ENCODE peak calls at places on chromosomes 3 and 15, in four cellular contexts. One of them, this sample, is unnamed.

GRCh38 chr3:158765518-158766205 is 33.4 kb upstream of the RARRES1 start:
- DNase-seq in neuronal stem cell: no peak
- DNase-seq in MM.1S: no peak
- DNase-seq in GM23248: no peak
- DNase-seq in this sample: no peak

GRCh38 chr3:78857494-78858111 is 910.2 kb downstream of the ROBO1 start:
- DNase-seq in neuronal stem cell: no peak
- DNase-seq in MM.1S: no peak
- DNase-seq in GM23248: no peak
- DNase-seq in this sample: peak

GRCh38 chr15:66080791-66081475 is 172.6 kb downstream of the MEGF11 start:
- DNase-seq in neuronal stem cell: no peak
- DNase-seq in MM.1S: no peak
- DNase-seq in GM23248: peak
- DNase-seq in this sample: peak

GRCh38 chr3:54827056-54827687 is 100.7 kb downstream of the LRTM1 start:
- DNase-seq in neuronal stem cell: no peak
- DNase-seq in MM.1S: no peak
- DNase-seq in GM23248: no peak
- DNase-seq in this sample: no peak

GRCh38 chr3:50195501-50196252 is 4.3 kb downstream of the GNAT1 start:
- DNase-seq in neuronal stem cell: no peak
- DNase-seq in MM.1S: no peak
- DNase-seq in GM23248: peak
- DNase-seq in this sample: no peak

GRCh38 chr3:73784647-73785420 is 160.1 kb upstream of the PDZRN3 start:
- DNase-seq in neuronal stem cell: no peak
- DNase-seq in MM.1S: no peak
- DNase-seq in GM23248: peak
- DNase-seq in this sample: peak

GRCh38 chr3:150751781-150752263 is 11.1 kb downstream of the SIAH2 start:
- DNase-seq in neuronal stem cell: no peak
- DNase-seq in MM.1S: no peak
- DNase-seq in GM23248: no peak
- DNase-seq in this sample: no peak

GRCh38 chr3:11305509-11305908 is 33.3 kb downstream of the ATG7 start:
- DNase-seq in neuronal stem cell: no peak
- DNase-seq in MM.1S: no peak
- DNase-seq in GM23248: peak
- DNase-seq in this sample: no peak

GRCh38 chr15:45377630-45378148 is 655 bp downstream of the GATM start:
- DNase-seq in neuronal stem cell: peak
- DNase-seq in MM.1S: no peak
- DNase-seq in GM23248: peak
- DNase-seq in this sample: peak

GRCh38 chr3:129947916-129948315 is 26.6 kb upstream of the TRH start:
- DNase-seq in neuronal stem cell: no peak
- DNase-seq in MM.1S: no peak
- DNase-seq in GM23248: no peak
- DNase-seq in this sample: no peak

GRCh38 chr3:194273396-194274310 is 77.5 kb downstream of the CPN2 start:
- DNase-seq in neuronal stem cell: no peak
- DNase-seq in MM.1S: no peak
- DNase-seq in GM23248: no peak
- DNase-seq in this sample: no peak

GRCh38 chr3:158847466-158847849 is 45.6 kb downstream of the MFSD1 start:
- DNase-seq in neuronal stem cell: no peak
- DNase-seq in MM.1S: no peak
- DNase-seq in GM23248: peak
- DNase-seq in this sample: peak

GRCh38 chr3:125019271-125019670 is 36.5 kb downstream of the HEG1 start:
- DNase-seq in neuronal stem cell: no peak
- DNase-seq in MM.1S: no peak
- DNase-seq in GM23248: no peak
- DNase-seq in this sample: no peak

GRCh38 chr3:180253283-180253682 is 216.5 kb upstream of the PEX5L start:
- DNase-seq in neuronal stem cell: no peak
- DNase-seq in MM.1S: no peak
- DNase-seq in GM23248: no peak
- DNase-seq in this sample: no peak

GRCh38 chr3:73681610-73682009 is 56.9 kb upstream of the PDZRN3 start:
- DNase-seq in neuronal stem cell: no peak
- DNase-seq in MM.1S: no peak
- DNase-seq in GM23248: peak
- DNase-seq in this sample: peak

GRCh38 chr3:29513236-29513635 is 232.4 kb downstream of the RBMS3 start:
- DNase-seq in neuronal stem cell: no peak
- DNase-seq in MM.1S: no peak
- DNase-seq in GM23248: peak
- DNase-seq in this sample: no peak

GRCh38 chr3:80263260-80263659 is 495.5 kb upstream of the ROBO1 start:
- DNase-seq in neuronal stem cell: no peak
- DNase-seq in MM.1S: no peak
- DNase-seq in GM23248: no peak
- DNase-seq in this sample: no peak

GRCh38 chr3:130759692-130760338 is 13.2 kb upstream of the PIK3R4 start:
- DNase-seq in neuronal stem cell: peak
- DNase-seq in MM.1S: peak
- DNase-seq in GM23248: peak
- DNase-seq in this sample: peak

GRCh38 chr3:124034809-124035152 is 42.9 kb upstream of the ROPN1 start:
- DNase-seq in neuronal stem cell: no peak
- DNase-seq in MM.1S: no peak
- DNase-seq in GM23248: no peak
- DNase-seq in this sample: no peak

GRCh38 chr3:141385386-141386079 is 17.2 kb downstream of the ZBTB38 start:
- DNase-seq in neuronal stem cell: no peak
- DNase-seq in MM.1S: peak
- DNase-seq in GM23248: no peak
- DNase-seq in this sample: no peak

GRCh38 chr3:149203758-149204157 is 17.9 kb downstream of the CP start:
- DNase-seq in neuronal stem cell: no peak
- DNase-seq in MM.1S: peak
- DNase-seq in GM23248: no peak
- DNase-seq in this sample: no peak

GRCh38 chr3:71035314-71035713 is 548.2 kb downstream of the FOXP1 start:
- DNase-seq in neuronal stem cell: no peak
- DNase-seq in MM.1S: no peak
- DNase-seq in GM23248: peak
- DNase-seq in this sample: peak

GRCh38 chr3:116994473-116994872 is 284.9 kb downstream of the TUSC7 start:
- DNase-seq in neuronal stem cell: no peak
- DNase-seq in MM.1S: no peak
- DNase-seq in GM23248: no peak
- DNase-seq in this sample: no peak
- H3K9ac ChIP-seq in neuronal stem cell: no peak
- H3K9ac ChIP-seq in MM.1S: no peak
- H3K9ac ChIP-seq in GM23248: no peak
- H3K9ac ChIP-seq in this sample: no peak

DNA sequence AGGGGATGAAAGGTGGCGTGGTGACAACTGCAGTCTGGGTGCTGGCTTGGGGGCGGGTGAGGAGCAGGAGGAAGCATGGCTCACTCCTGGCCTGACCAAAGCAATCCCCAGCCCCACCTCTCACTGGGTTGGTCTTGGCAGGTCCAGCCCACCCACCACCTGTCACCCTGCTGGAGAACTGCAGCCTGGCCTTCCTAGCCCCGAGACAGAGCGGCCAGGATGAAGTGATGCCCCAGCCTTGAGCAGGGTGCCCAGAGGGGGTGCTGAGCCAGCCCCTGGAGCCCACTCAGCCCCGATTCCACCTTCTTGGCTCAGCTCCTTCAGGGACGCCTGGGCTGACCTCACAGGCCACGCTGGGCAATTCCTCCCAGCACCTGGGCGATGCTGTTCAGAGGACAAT is 89.9 kb downstream of the IQSEC1 start:
- DNase-seq in neuronal stem cell: no peak
- DNase-seq in MM.1S: no peak
- DNase-seq in GM23248: no peak
- DNase-seq in this sample: no peak
- H3K9ac ChIP-seq in neuronal stem cell: peak
- H3K9ac ChIP-seq in MM.1S: no peak
- H3K9ac ChIP-seq in GM23248: no peak
- H3K9ac ChIP-seq in this sample: no peak

GRCh38 chr15:56758770-56759449 is 25.6 kb upstream of the ZNF280D start:
- DNase-seq in neuronal stem cell: no peak
- DNase-seq in MM.1S: no peak
- DNase-seq in GM23248: peak
- DNase-seq in this sample: peak

GRCh38 chr15:56760186-56760585 is 26.9 kb upstream of the ZNF280D start:
- DNase-seq in neuronal stem cell: no peak
- DNase-seq in MM.1S: no peak
- DNase-seq in GM23248: peak
- DNase-seq in this sample: peak

GRCh38 chr15:56763082-56763481 is 29.8 kb upstream of the ZNF280D start:
- DNase-seq in neuronal stem cell: no peak
- DNase-seq in MM.1S: no peak
- DNase-seq in GM23248: no peak
- DNase-seq in this sample: peak

GRCh38 chr15:56757884-56758283 is 24.6 kb upstream of the ZNF280D start:
- DNase-seq in neuronal stem cell: no peak
- DNase-seq in MM.1S: no peak
- DNase-seq in GM23248: no peak
- DNase-seq in this sample: no peak

GRCh38 chr15:56759450-56759845 is 26.1 kb upstream of the ZNF280D start:
- DNase-seq in neuronal stem cell: no peak
- DNase-seq in MM.1S: no peak
- DNase-seq in GM23248: peak
- DNase-seq in this sample: peak
- H3K9ac ChIP-seq in neuronal stem cell: no peak
- H3K9ac ChIP-seq in MM.1S: no peak
- H3K9ac ChIP-seq in GM23248: peak
- H3K9ac ChIP-seq in this sample: peak

DNA sequence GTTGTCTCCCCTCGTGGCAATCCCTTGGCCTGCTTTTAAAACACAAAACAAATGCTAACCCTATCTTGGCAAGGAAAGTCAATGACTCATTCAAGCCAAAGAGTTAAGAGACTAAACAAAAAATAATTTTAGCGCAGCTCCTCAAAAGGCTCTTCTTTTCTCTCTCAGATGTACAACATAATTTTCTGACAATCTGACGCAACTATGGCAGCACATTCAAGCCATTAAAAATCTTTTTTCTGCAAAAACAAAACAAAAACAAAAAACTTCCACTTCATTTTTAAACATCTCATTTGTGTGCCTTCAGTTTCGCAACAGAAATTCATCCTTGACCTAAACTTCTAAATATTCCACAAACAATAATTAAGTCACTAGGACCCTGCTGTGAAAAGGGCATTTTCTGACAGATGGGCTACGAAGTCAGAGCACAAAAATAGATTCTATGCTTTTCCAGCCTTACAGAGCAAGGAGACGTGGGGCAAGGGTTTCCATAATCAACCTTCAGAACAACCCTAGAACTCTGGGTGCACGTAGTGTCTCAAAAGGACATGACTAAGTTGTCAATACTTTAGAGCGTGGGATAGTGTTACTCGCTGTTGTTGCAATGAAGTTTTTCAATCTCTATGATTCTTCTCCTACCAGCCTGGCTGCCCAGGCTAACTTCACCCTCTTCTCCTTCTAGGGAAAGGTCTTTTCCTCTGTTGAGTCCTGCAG is 84.3 kb downstream of the MB21D2 start:
- DNase-seq in neuronal stem cell: no peak
- DNase-seq in MM.1S: no peak
- DNase-seq in GM23248: peak
- DNase-seq in this sample: peak
- H3K9ac ChIP-seq in neuronal stem cell: no peak
- H3K9ac ChIP-seq in MM.1S: no peak
- H3K9ac ChIP-seq in GM23248: peak
- H3K9ac ChIP-seq in this sample: no peak

GRCh38 chr3:13673207-13673606 is 124.3 kb downstream of the FBLN2 start:
- DNase-seq in neuronal stem cell: no peak
- DNase-seq in MM.1S: no peak
- DNase-seq in GM23248: peak
- DNase-seq in this sample: no peak
- H3K9ac ChIP-seq in neuronal stem cell: no peak
- H3K9ac ChIP-seq in MM.1S: no peak
- H3K9ac ChIP-seq in GM23248: no peak
- H3K9ac ChIP-seq in this sample: no peak

GRCh38 chr3:196193738-196194541 is 17.3 kb downstream of the ZDHHC19 start:
- DNase-seq in neuronal stem cell: no peak
- DNase-seq in MM.1S: no peak
- DNase-seq in GM23248: no peak
- DNase-seq in this sample: no peak

GRCh38 chr3:196192036-196193001 is 18.9 kb downstream of the ZDHHC19 start:
- DNase-seq in neuronal stem cell: no peak
- DNase-seq in MM.1S: no peak
- DNase-seq in GM23248: no peak
- DNase-seq in this sample: no peak

GRCh38 chr3:196194542-196194915 is 16.7 kb downstream of the ZDHHC19 start:
- DNase-seq in neuronal stem cell: no peak
- DNase-seq in MM.1S: no peak
- DNase-seq in GM23248: no peak
- DNase-seq in this sample: no peak

GRCh38 chr3:196195664-196196255 is 15.4 kb downstream of the ZDHHC19 start:
- DNase-seq in neuronal stem cell: no peak
- DNase-seq in MM.1S: no peak
- DNase-seq in GM23248: no peak
- DNase-seq in this sample: no peak

GRCh38 chr3:196193037-196193737 is 18.0 kb downstream of the ZDHHC19 start:
- DNase-seq in neuronal stem cell: no peak
- DNase-seq in MM.1S: no peak
- DNase-seq in GM23248: no peak
- DNase-seq in this sample: no peak
- H3K9ac ChIP-seq in neuronal stem cell: no peak
- H3K9ac ChIP-seq in MM.1S: no peak
- H3K9ac ChIP-seq in GM23248: no peak
- H3K9ac ChIP-seq in this sample: no peak

GRCh38 chr15:90903733-90904536 is 833 bp downstream of the MAN2A2 start:
- DNase-seq in neuronal stem cell: no peak
- DNase-seq in MM.1S: peak
- DNase-seq in GM23248: no peak
- DNase-seq in this sample: no peak
- H3K9ac ChIP-seq in neuronal stem cell: no peak
- H3K9ac ChIP-seq in MM.1S: peak
- H3K9ac ChIP-seq in GM23248: peak
- H3K9ac ChIP-seq in this sample: peak

GRCh38 chr15:41836072-41836471 is 2.6 kb upstream of the PLA2G4B start:
- DNase-seq in neuronal stem cell: no peak
- DNase-seq in MM.1S: no peak
- DNase-seq in GM23248: no peak
- DNase-seq in this sample: no peak

GRCh38 chr15:41840092-41840491 is 1.4 kb downstream of the PLA2G4B start:
- DNase-seq in neuronal stem cell: no peak
- DNase-seq in MM.1S: no peak
- DNase-seq in GM23248: no peak
- DNase-seq in this sample: no peak

GRCh38 chr15:41836713-41837454 is 1.8 kb upstream of the PLA2G4B start:
- DNase-seq in neuronal stem cell: no peak
- DNase-seq in MM.1S: no peak
- DNase-seq in GM23248: no peak
- DNase-seq in this sample: no peak

GRCh38 chr15:41840673-41841072 is 2.0 kb downstream of the PLA2G4B start:
- DNase-seq in neuronal stem cell: no peak
- DNase-seq in MM.1S: no peak
- DNase-seq in GM23248: no peak
- DNase-seq in this sample: no peak

GRCh38 chr15:41838400-41838897 is at the start of gene PLA2G4B:
- DNase-seq in neuronal stem cell: no peak
- DNase-seq in MM.1S: no peak
- DNase-seq in GM23248: no peak
- DNase-seq in this sample: no peak
- H3K9ac ChIP-seq in neuronal stem cell: peak
- H3K9ac ChIP-seq in MM.1S: no peak
- H3K9ac ChIP-seq in GM23248: no peak
- H3K9ac ChIP-seq in this sample: no peak